ENCODE peak calls at places on chromosomes 2 and 18, in eight cellular contexts. K is NCI-H2171 treated with DMSO at 0.1 percent for 48 hours; Q is NCI-H1092; H is naive thymus-derived CD8-positive, alpha-beta T cell; L is activated CD4-positive, alpha-beta T cell treated with anti-CD3 and anti-CD28 coated beads for 36 hours; E is T follicular helper cell; P is NAMALWA; T is colonic mucosa. N is an unnamed sample.

GRCh38 chr2:161077367-161078210 is 82.6 kb upstream of the TANK start:
- DNase-seq in K (no peak), Q (no peak), H (peak), L (peak), E (peak), P (no peak), T (peak), N (no peak)

GRCh38 chr2:33033524-33034150 is 86.9 kb downstream of the LTBP1 start:
- DNase-seq in K (peak), Q (no peak), H (no peak), L (no peak), E (no peak), P (peak), T (no peak), N (peak)

GRCh38 chr18:37385846-37386435 is 179.7 kb downstream of the CELF4 start:
- DNase-seq in K (peak), Q (peak), H (no peak), L (no peak), E (no peak), P (peak), T (no peak), N (no peak)

GRCh38 chr18:44213288-44213687 is 467.4 kb upstream of the SETBP1 start:
- DNase-seq in K (no peak), Q (no peak), H (no peak), L (no peak), E (no peak), P (no peak), T (no peak), N (no peak)

GRCh38 chr18:49618741-49619392 is 57.0 kb downstream of the LIPG start:
- DNase-seq in K (no peak), Q (no peak), H (no peak), L (no peak), E (no peak), P (no peak), T (peak), N (no peak)

GRCh38 chr18:79208882-79209281 is 139.7 kb downstream of the ATP9B start:
- DNase-seq in K (no peak), Q (no peak), H (no peak), L (no peak), E (no peak), P (no peak), T (no peak), N (no peak)

GRCh38 chr18:39788395-39788794 is 2166.6 kb upstream of the PIK3C3 start:
- DNase-seq in K (no peak), Q (no peak), H (no peak), L (no peak), E (no peak), P (no peak), T (no peak), N (no peak)

GRCh38 chr2:148670773-148671172 is 26.2 kb downstream of the EPC2 start:
- DNase-seq in K (no peak), Q (no peak), H (no peak), L (no peak), E (no peak), P (no peak), T (no peak), N (no peak)

GRCh38 chr2:1692342-1692741 is 52.0 kb downstream of the PXDN start:
- DNase-seq in K (no peak), Q (no peak), H (no peak), L (no peak), E (no peak), P (no peak), T (no peak), N (no peak)

GRCh38 chr2:33354981-33355380 is 121.5 kb upstream of the RASGRP3 start:
- DNase-seq in K (no peak), Q (no peak), H (no peak), L (no peak), E (no peak), P (no peak), T (no peak), N (no peak)

GRCh38 chr2:121888189-121888557 is 132.7 kb downstream of the TSN start:
- DNase-seq in K (no peak), Q (no peak), H (no peak), L (peak), E (no peak), P (peak), T (no peak), N (no peak)

GRCh38 chr2:120939595-120940318 is 204.1 kb downstream of the GLI2 start:
- DNase-seq in K (no peak), Q (no peak), H (no peak), L (peak), E (no peak), P (no peak), T (no peak), N (no peak)

N was measured in NCI-H1930.